ENCODE peak calls at places on chromosomes 3 and 15, in eight cellular contexts. E, N, K, O, I, U, V and T are unnamed samples.

GRCh38 chr3:177483182-177483967 is 286.1 kb upstream of the TBL1XR1 start:
- DNase-seq in K (no peak), O (no peak), N (no peak), V (no peak), U (no peak), I (no peak), E (peak; percentile 37), T (peak; percentile 43)

GRCh38 chr3:11835028-11835639 is 11.6 kb downstream of the TAMM41 start:
- DNase-seq in K (peak; percentile 30), N (no peak), V (no peak), I (no peak), O (peak; percentile 43), U (peak; percentile 46), E (no peak), T (peak; percentile 73)

GRCh38 chr3:125395091-125395490 is 20.0 kb upstream of the ZNF148 start:
- DNase-seq in U (no peak), V (no peak), O (no peak), K (no peak), E (no peak), I (no peak), N (no peak), T (no peak)

GRCh38 chr3:147507638-147508286 is 98.6 kb downstream of the ZIC1 start:
- DNase-seq in O (peak; percentile 51), I (no peak), E (no peak), U (no peak), V (no peak), N (no peak), K (no peak), T (no peak)

GRCh38 chr3:14130707-14131106 is 5.9 kb downstream of the TMEM43 start:
- DNase-seq in E (no peak), V (no peak), O (no peak), U (no peak), I (no peak), K (no peak), N (no peak), T (no peak)

GRCh38 chr3:112865757-112866156 is 19.1 kb upstream of the CD200R1L start:
- DNase-seq in N (no peak), U (no peak), E (no peak), K (no peak), I (no peak), V (no peak), O (no peak), T (no peak)

GRCh38 chr3:119311191-119311925 is 17.2 kb downstream of the ARHGAP31 start:
- DNase-seq in I (no peak), O (peak; percentile 91), U (peak; percentile 89), V (no peak), E (no peak), N (no peak), K (peak; percentile 23), T (peak; percentile 88)

GRCh38 chr15:90036806-90037509 is 35.8 kb downstream of the ZNF710 start:
- DNase-seq in I (no peak), K (no peak), U (no peak), N (peak; percentile 48), E (no peak), V (no peak), O (no peak), T (no peak)

GRCh38 chr3:71207632-71208031 is 375.9 kb downstream of the FOXP1 start:
- DNase-seq in V (no peak), E (peak; percentile 36), I (no peak), U (no peak), N (no peak), O (no peak), K (no peak), T (no peak)

GRCh38 chr3:96877510-96877909 is 63.1 kb downstream of the EPHA6 start:
- DNase-seq in O (no peak), K (no peak), I (no peak), E (no peak), N (no peak), U (no peak), V (no peak), T (no peak)

GRCh38 chr3:14508966-14509795 is 31.0 kb downstream of the GRIP2 start:
- DNase-seq in I (no peak), N (peak; percentile 69), U (peak; percentile 18), O (peak; percentile 47), E (peak; percentile 74), K (peak; percentile 48), V (peak; percentile 60), T (peak; percentile 24)

GRCh38 chr15:93312891-93313486 is 224.0 kb upstream of the RGMA start:
- DNase-seq in N (no peak), K (no peak), U (no peak), I (no peak), E (no peak), O (no peak), V (no peak), T (no peak)

GRCh38 chr15:52224211-52224610 is 33.0 kb upstream of the GNB5 start:
- DNase-seq in V (no peak), E (no peak), U (peak; percentile 22), I (no peak), N (no peak), O (peak; percentile 24), K (no peak), T (no peak)

GRCh38 chr15:78243491-78243941 is 9.2 kb upstream of the ACSBG1 start:
- DNase-seq in I (no peak), K (no peak), E (peak; percentile 78), O (no peak), N (no peak), U (peak; percentile 32), V (peak; percentile 52), T (no peak)

GRCh38 chr15:66625974-66626373 is 60.2 kb upstream of the LCTL start:
- DNase-seq in I (no peak), O (no peak), E (no peak), U (no peak), K (no peak), V (no peak), N (no peak), T (no peak)

GRCh38 chr15:53197426-53197839 is 407.3 kb upstream of the ONECUT1 start:
- DNase-seq in N (no peak), K (peak; percentile 80), O (peak; percentile 2), I (no peak), V (peak; percentile 82), U (peak; percentile 2), E (peak; percentile 80), T (peak; percentile 42)

GRCh38 chr15:33007295-33007855 is 187.1 kb downstream of the FMN1 start:
- DNase-seq in O (peak; percentile 20), U (peak; percentile 35), E (no peak), I (no peak), N (no peak), K (peak; percentile 67), V (no peak), T (peak; percentile 31)

GRCh38 chr3:18446067-18446793 is 21.1 kb upstream of the SATB1 start:
- DNase-seq in E (no peak), K (no peak), V (no peak), U (no peak), I (no peak), N (no peak), O (no peak), T (no peak)

GRCh38 chr3:18443670-18444596 is 18.8 kb upstream of the SATB1 start:
- DNase-seq in E (peak; percentile 49), V (peak; percentile 40), N (peak; percentile 67), K (no peak), O (no peak), U (no peak), I (no peak), T (no peak)

GRCh38 chr3:18442743-18443669 is 17.9 kb upstream of the SATB1 start:
- DNase-seq in I (no peak), V (no peak), K (no peak), N (no peak), E (no peak), U (no peak), O (no peak), T (no peak)

GRCh38 chr3:18445421-18446066 is 20.4 kb upstream of the SATB1 start:
- DNase-seq in E (peak; percentile 26), K (no peak), U (no peak), V (no peak), O (no peak), I (no peak), N (no peak), T (no peak)

GRCh38 chr3:18444597-18445420 is 19.7 kb upstream of the SATB1 start:
- DNase-seq in N (peak; percentile 80), I (no peak), K (peak; percentile 35), U (peak; percentile 40), V (peak; percentile 72), E (peak; percentile 80), O (peak; percentile 62), T (peak; percentile 81)
- H3K4me1 ChIP-seq in N (peaks cover 19% of the 10 kb centered on the region), I (no peaks in the 10 kb centered on the region), K (peaks cover 11% of the 10 kb centered on the region), U (no peaks in the 10 kb centered on the region), V (peaks cover 3% of the 10 kb centered on the region), E (peaks cover 25% of the 10 kb centered on the region), O (peaks cover 17% of the 10 kb centered on the region), T (peaks cover 11% of the 10 kb centered on the region)

DNA sequence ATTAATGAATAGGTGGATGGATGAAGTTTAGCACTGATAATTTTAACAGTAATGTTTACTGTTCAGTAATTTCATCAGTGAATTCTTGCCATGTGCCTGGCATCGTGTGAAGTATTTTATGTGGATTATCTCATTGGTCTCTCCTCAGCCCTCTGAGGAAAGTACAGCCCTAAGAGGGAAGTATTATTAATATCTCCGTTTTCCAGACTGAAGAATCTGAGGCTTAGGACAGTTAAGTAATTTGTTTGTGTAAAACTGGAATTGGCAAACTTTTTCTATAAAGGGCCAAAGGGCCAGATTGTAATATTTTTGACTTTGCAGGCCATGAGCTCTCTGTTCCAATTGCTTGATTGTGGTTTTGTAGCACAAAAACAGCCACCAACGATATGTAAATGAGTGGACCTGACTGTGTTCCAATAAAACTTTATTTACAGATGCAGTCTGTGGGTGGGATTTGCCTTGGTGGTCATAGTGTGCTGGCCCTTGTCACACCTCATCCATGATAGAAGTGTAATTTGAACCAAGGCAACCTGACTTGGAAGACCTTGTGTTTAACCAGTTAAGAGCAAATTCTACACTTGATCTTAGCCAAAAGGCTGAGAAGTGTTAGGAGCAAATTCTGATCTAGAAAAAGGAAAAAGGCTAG is 255.3 kb downstream of the FEZF2 start:
- DNase-seq in V (no peak), U (no peak), I (no peak), E (no peak), N (no peak), O (no peak), K (no peak), T (no peak)
- H3K4me1 ChIP-seq in V (no peaks in the 10 kb centered on the region), U (no peaks in the 10 kb centered on the region), I (no peaks in the 10 kb centered on the region), E (no peaks in the 10 kb centered on the region), N (peaks cover 26% of the 10 kb centered on the region), O (no peaks in the 10 kb centered on the region), K (no peaks in the 10 kb centered on the region), T (peaks cover 4% of the 10 kb centered on the region)

GRCh38 chr15:98878862-98879261 is 128.7 kb downstream of the PGPEP1L start:
- DNase-seq in K (no peak), I (no peak), U (no peak), O (no peak), N (no peak), V (no peak), E (no peak), T (peak; percentile 35)
- H3K4me1 ChIP-seq in K (peaks cover 97% of the 10 kb centered on the region), I (no peaks in the 10 kb centered on the region), U (peaks cover 35% of the 10 kb centered on the region), O (peaks cover 19% of the 10 kb centered on the region), N (peaks cover 86% of the 10 kb centered on the region), V (peaks cover 9% of the 10 kb centered on the region), E (peaks cover 27% of the 10 kb centered on the region), T (peaks cover 19% of the 10 kb centered on the region)

DNA sequence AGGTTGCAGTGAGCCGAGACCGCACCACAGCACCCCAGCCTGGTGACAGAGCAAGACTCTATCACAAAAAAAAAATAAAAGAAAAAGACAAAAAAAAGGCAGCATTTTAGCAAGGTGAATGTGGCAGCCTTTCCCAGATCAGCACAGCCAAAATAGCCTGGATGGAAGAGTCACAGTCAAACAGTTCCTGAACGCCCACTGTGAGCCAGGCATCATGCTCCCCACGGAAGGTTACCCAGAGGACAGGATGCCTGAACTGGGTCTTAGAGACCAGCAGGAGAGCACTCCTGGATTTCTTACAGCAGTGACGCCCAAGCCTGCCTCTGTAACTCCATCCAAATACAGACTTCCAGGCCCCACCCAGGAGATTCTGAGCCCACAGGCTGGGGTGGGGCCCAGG is 4.5 kb downstream of the XXYLT1 start:
- DNase-seq in K (no peak), N (no peak), I (no peak), E (no peak), V (no peak), U (no peak), O (no peak), T (no peak)
- H3K4me1 ChIP-seq in K (peaks cover 8% of the 10 kb centered on the region), N (peaks cover 20% of the 10 kb centered on the region), I (no peaks in the 10 kb centered on the region), E (peaks cover 14% of the 10 kb centered on the region), V (peaks cover 8% of the 10 kb centered on the region), U (peaks cover 7% of the 10 kb centered on the region), O (peaks cover 10% of the 10 kb centered on the region), T (peaks cover 13% of the 10 kb centered on the region)